ENCODE peak calls at places on chromosomes 13 and 19, in six cellular contexts. Y is CD8-positive, alpha-beta memory T cell; X is fibroblast of pulmonary artery; L is fibroblast of lung; O is left colon; T is naive thymus-derived CD4-positive, alpha-beta T cell. B is an unnamed sample.

GRCh38 chr13:109737606-109738005 is 48.8 kb downstream of the IRS2 start:
- DNase-seq in Y (no peak), X (no peak), L (peak; percentile 78), O (no peak), T (no peak), B (no peak)

GRCh38 chr13:26482451-26483197 is 74.9 kb upstream of the WASF3 start:
- DNase-seq in Y (peak; percentile 85), X (peak; percentile 86), L (peak; percentile 62), O (peak; percentile 71), T (peak; percentile 66), B (peak; percentile 92)

GRCh38 chr13:21458457-21458815 is 667 bp downstream of the ZDHHC20 start:
- DNase-seq in Y (no peak), X (no peak), L (no peak), O (peak; percentile 77), T (peak; percentile 43), B (peak; percentile 64)

GRCh38 chr13:106376411-106377112 is 158.9 kb downstream of the EFNB2 start:
- DNase-seq in Y (no peak), X (peak; percentile 92), L (peak; percentile 98), O (no peak), T (no peak), B (no peak)

GRCh38 chr19:2426661-2427322 is 594 bp downstream of the TIMM13 start:
- DNase-seq in Y (no peak), X (peak; percentile 37), L (peak; percentile 20), O (peak; percentile 60), T (no peak), B (peak; percentile 73)

GRCh38 chr19:17325881-17326594 is 8.6 kb downstream of the ANO8 start:
- DNase-seq in Y (no peak), X (no peak), L (peak; percentile 36), O (peak; percentile 29), T (no peak), B (no peak)

GRCh38 chr19:495440-496332 is 600 bp upstream of the MADCAM1 start:
- DNase-seq in Y (peak; percentile 50), X (peak; percentile 44), L (peak; percentile 36), O (no peak), T (peak; percentile 46), B (peak; percentile 51)

GRCh38 chr19:46080561-46080960 is 39.8 kb upstream of the IGFL4 start:
- DNase-seq in Y (no peak), X (peak; percentile 89), L (peak; percentile 100), O (no peak), T (no peak), B (no peak)

GRCh38 chr19:40191836-40192646 is 815 bp downstream of the MAP3K10 start:
- DNase-seq in Y (no peak), X (peak; percentile 25), L (peak; percentile 25), O (peak; percentile 47), T (no peak), B (peak; percentile 52)

GRCh38 chr19:17148130-17148529 is 67.0 kb upstream of the USE1 start:
- DNase-seq in Y (no peak), X (no peak), L (no peak), O (no peak), T (no peak), B (no peak)